ENCODE peak calls at places on chromosomes 7 and 10, in eight cellular contexts. T is sigmoid colon, B is psoas muscle, M is left ventricle myocardium inferior, R is lower lobe of right lung, Z is A673, J is dorsolateral prefrontal cortex, I is ovary. F is an unnamed sample.

GRCh38 chr10:70378122-70378521 is 4.3 kb downstream of the LRRC20 start:
- DNase-seq in I (no peak), M (no peak), R (no peak), B (peak), Z (peak), J (no peak), T (peak), F (no peak)

GRCh38 chr10:34701194-34701593 is 113.9 kb downstream of the PARD3 start:
- DNase-seq in I (no peak), J (no peak), Z (no peak), B (no peak), T (no peak), M (no peak), R (no peak), F (no peak)

GRCh38 chr7:155998766-155999630 is 186.7 kb upstream of the SHH start:
- DNase-seq in B (no peak), I (no peak), R (no peak), T (no peak), J (no peak), Z (no peak), M (no peak), F (peak)

GRCh38 chr10:47031953-47032465 is 120.8 kb downstream of the PTPN20 start:
- DNase-seq in J (no peak), T (peak), R (no peak), B (no peak), I (no peak), M (no peak), Z (no peak), F (no peak)

GRCh38 chr7:30365626-30366025 is 81.2 kb downstream of the ZNRF2 start:
- DNase-seq in B (no peak), I (no peak), Z (no peak), J (no peak), R (no peak), T (no peak), M (no peak), F (no peak)

GRCh38 chr7:39758234-39758970 is 135.0 kb downstream of the RALA start:
- DNase-seq in T (no peak), B (no peak), M (peak), Z (no peak), J (no peak), I (no peak), R (peak), F (peak)

GRCh38 chr10:78894089-78894840 is 174.5 kb upstream of the ZMIZ1 start:
- DNase-seq in Z (no peak), I (no peak), T (no peak), B (peak), M (no peak), R (no peak), J (no peak), F (no peak)

GRCh38 chr7:43302773-43303172 is 190.3 kb downstream of the HECW1 start:
- DNase-seq in Z (no peak), I (no peak), J (no peak), R (no peak), M (no peak), B (no peak), T (no peak), F (no peak)

GRCh38 chr7:129115676-129116075 is 28.8 kb upstream of the TSPAN33 start:
- DNase-seq in T (no peak), I (no peak), R (no peak), Z (no peak), J (no peak), M (no peak), B (no peak), F (no peak)

GRCh38 chr10:96118604-96119450 is 11.3 kb upstream of the ZNF518A start:
- DNase-seq in I (no peak), R (no peak), J (no peak), Z (no peak), B (no peak), T (no peak), M (no peak), F (no peak)

GRCh38 chr10:48343106-48343505 is 36.6 kb downstream of the MAPK8 start:
- DNase-seq in B (no peak), M (no peak), T (no peak), I (no peak), R (no peak), J (no peak), Z (no peak), F (no peak)

GRCh38 chr7:156073366-156074052 is 261.2 kb upstream of the SHH start:
- DNase-seq in R (no peak), I (no peak), Z (no peak), M (no peak), T (no peak), B (peak), J (no peak), F (no peak)

GRCh38 chr7:80600046-80600445 is 38.4 kb upstream of the CD36 start:
- DNase-seq in T (no peak), B (no peak), M (no peak), Z (peak), R (no peak), J (no peak), I (no peak), F (no peak)

GRCh38 chr7:106426803-106427202 is 142.0 kb upstream of the NAMPT start:
- DNase-seq in M (no peak), Z (no peak), B (no peak), R (no peak), J (no peak), T (no peak), I (no peak), F (no peak)

GRCh38 chr7:150778014-150778737 is 22.0 kb downstream of the TMEM176B start:
- DNase-seq in I (no peak), Z (no peak), J (no peak), T (no peak), B (no peak), M (no peak), R (no peak), F (no peak)

GRCh38 chr10:118565301-118566075 is 30.0 kb downstream of the PRLHR start:
- DNase-seq in T (no peak), Z (no peak), B (no peak), I (no peak), M (no peak), R (no peak), J (no peak), F (peak)

GRCh38 chr10:119367841-119368549 is 160.6 kb downstream of the GRK5 start:
- DNase-seq in J (no peak), M (no peak), B (no peak), R (no peak), I (no peak), T (no peak), Z (no peak), F (no peak)

GRCh38 chr7:76225379-76225778 is 23.7 kb downstream of the SRRM3 start:
- DNase-seq in B (no peak), T (no peak), R (no peak), Z (peak), M (no peak), J (no peak), I (no peak), F (no peak)

GRCh38 chr10:110069502-110069982 is 61.8 kb downstream of the ADD3 start:
- DNase-seq in J (no peak), M (no peak), R (no peak), Z (peak), B (no peak), T (no peak), I (no peak), F (no peak)
- H3K27ac ChIP-seq in J (peak), M (peak), R (peak), Z (peak), B (peak), T (no peak), I (no peak), F (peak)

DNA sequence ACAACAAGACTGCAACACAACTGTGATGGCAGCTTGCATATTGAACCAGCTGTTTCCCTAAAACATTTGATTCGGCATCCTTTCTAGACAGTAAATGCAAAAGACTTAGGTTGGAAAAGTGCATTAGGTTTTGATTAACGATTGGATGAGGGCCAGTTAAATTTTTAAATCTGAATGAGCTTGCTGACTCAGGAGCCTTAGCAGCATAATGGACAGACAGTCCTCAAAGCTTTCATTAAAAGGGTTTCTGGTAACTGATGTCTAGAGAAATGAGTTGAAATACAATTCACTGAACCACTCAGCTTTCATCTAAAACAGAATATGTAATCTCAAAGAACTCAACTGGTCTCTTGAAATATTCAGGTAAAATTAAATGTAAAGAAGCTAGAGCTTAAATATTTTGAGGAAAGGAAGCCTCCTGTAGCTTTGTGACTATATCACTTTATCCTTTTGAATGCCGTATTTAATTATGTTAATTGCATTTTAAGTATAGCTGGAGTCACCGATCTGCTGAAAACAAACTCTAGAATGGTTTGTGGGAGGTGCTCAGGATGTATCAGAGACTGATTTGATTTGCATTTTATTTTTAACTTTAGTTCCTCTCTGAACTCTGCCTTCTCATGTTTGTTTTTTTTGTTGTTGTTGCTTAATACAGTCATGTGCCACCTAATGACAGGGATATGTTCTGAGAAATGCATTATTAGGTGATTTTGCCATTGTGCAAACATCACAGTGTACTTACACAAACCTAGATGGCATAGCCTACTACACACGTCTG is 29.3 kb upstream of the ATRNL1 start:
- DNase-seq in R (no peak), Z (peak), I (no peak), T (no peak), B (no peak), J (no peak), M (no peak), F (no peak)
- H3K27ac ChIP-seq in R (no peak), Z (no peak), I (no peak), T (no peak), B (no peak), J (no peak), M (no peak), F (no peak)

GRCh38 chr10:69087600-69088470 is at the start of gene SRGN:
- DNase-seq in T (peak), B (peak), J (no peak), I (peak), M (peak), R (peak), Z (no peak), F (peak)
- H3K27ac ChIP-seq in T (peak), B (peak), J (peak), I (peak), M (peak), R (peak), Z (no peak), F (peak)

DNA sequence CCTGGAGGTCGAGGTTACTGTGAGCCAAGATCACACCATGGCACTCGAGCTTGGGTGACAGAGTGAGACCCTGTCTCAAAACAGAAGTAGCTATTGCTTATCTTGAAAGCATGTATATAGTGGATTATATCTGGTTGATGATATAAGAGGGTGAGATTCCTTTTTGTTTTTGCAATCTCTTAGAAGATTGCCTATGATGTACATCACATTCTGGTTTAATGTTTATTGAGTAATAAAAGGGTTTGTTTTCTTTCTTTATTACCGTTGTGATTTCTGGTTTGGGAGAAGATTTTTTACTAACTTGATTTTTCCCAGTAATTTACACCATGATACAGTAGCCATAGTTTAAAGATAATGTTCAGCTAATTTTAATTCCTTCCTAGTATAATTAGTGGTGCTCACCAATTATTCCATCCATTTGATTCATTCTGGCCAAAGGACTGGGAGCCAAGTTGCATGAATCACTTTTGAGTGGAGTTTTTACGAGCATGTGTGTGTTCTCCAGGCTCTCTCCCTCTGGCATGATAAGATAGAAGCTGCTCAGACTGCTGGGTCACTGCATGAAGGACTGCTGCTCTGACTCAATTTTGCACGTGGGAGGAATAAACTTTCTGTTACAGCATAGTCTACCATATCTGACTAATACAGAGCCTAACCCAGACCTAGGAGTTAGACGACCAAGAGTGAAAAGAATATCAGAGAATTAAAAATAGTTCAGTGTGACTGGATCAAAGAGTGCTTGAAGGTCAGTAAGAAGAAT is 13.5 kb upstream of the TSPAN13 start:
- DNase-seq in J (no peak), R (no peak), M (peak), B (no peak), I (peak), T (no peak), Z (peak), F (no peak)
- H3K27ac ChIP-seq in J (no peak), R (no peak), M (peak), B (no peak), I (no peak), T (peak), Z (no peak), F (no peak)

DNA sequence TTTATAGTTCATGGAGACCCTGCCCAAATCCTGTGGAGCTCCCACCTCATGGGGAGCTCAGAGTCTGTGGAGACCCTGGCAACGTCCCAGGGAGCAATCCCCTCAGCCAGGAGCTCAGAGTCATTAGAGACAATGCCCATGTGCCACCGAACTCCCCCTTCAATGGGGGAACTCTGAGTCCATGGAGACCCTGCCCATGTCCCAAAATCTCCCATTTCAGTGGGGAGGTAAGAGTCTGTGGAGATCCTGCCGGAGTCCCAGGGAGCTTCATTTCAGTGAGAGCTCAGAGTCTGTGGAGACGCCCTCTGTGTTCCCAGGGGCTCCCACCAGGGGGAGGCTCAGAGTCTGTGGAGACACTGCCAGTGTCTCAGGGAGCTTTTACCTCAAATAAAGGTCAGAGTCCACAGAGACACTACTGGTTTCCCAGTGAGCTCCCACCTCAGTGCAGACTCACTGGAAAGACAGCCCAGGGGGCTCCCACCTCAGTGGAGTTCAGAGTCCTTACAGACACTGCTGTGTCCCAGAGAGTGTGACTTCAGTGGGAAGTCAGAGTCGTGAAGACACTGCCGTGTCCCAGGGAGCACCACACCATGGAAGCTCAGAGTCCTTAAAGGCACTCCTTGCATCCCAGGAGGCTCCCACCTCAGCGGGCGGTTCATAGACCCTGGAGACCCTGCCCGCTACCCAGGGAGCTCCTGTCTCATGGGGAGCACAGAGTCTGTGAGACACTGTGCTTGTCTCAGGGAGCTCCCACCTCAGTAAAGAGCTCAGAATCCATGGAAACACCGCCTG is 5.0 kb downstream of the MYO1G start:
- DNase-seq in M (peak), I (no peak), T (no peak), B (no peak), R (no peak), J (no peak), Z (peak), F (no peak)
- H3K27ac ChIP-seq in M (no peak), I (no peak), T (no peak), B (no peak), R (no peak), J (no peak), Z (no peak), F (no peak)

GRCh38 chr7:121395494-121395960 is 581 bp downstream of the FAM3C start:
- DNase-seq in I (no peak), R (no peak), T (no peak), M (no peak), Z (peak), J (peak), B (no peak), F (peak)

GRCh38 chr7:121397346-121397745 is 1.2 kb upstream of the FAM3C start:
- DNase-seq in J (no peak), Z (no peak), M (no peak), R (no peak), T (no peak), I (no peak), B (no peak), F (no peak)

GRCh38 chr7:121398246-121398645 is 2.1 kb upstream of the FAM3C start:
- DNase-seq in J (no peak), Z (peak), B (no peak), T (no peak), M (no peak), I (no peak), R (no peak), F (no peak)

GRCh38 chr7:121395961-121396757 is at the start of gene FAM3C:
- DNase-seq in T (peak), Z (peak), M (peak), I (peak), B (peak), R (peak), J (peak), F (peak)

DNA sequence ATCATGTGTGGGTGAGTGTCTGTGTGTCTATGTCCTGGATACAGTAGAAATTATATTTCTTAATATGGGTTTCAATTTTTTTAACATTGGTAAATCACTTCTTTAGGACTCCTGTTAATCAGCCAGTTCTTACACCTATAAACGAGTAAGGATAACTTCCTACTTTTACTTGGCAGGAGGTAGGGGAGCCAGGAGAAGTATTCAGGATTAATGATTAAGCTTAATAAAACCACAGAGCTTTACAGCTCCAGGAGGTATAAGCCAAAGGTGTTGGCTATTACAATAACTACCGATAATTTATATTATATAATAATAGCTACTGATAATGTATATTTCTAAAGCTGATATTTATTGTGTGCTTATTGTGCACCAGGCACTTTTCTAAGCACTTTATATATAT is 1.7 kb upstream of the FAM3C start:
- DNase-seq in J (no peak), M (no peak), I (no peak), B (no peak), R (no peak), Z (no peak), T (no peak), F (no peak)
- H3K27ac ChIP-seq in J (peak), M (peak), I (no peak), B (no peak), R (no peak), Z (no peak), T (no peak), F (peak)

GRCh38 chr10:101007099-101007711 is 7.6 kb downstream of the LZTS2 start:
- DNase-seq in R (no peak), T (peak), Z (no peak), I (peak), J (peak), B (no peak), M (no peak), F (no peak)
- H3K27ac ChIP-seq in R (peak), T (peak), Z (peak), I (no peak), J (peak), B (peak), M (peak), F (peak)

F was measured in upper lobe of left lung.